ENCODE peak calls at places on chromosomes 2 and 18, in seven cellular contexts. N is fibroblast of lung, K is H1, U is PC-3, R is K562, V is GM23338, Y is MM.1S. W is an unnamed sample. For H3K36me3 and H4K20me1, the result is how much of the 10 kb centered on the place peaks cover.

GRCh38 chr2:173130521-173131467 is 55.1 kb downstream of the MAP3K20 start:
- DNase-seq in N (no peak), K (no peak), U (no peak), R (no peak), V (no peak), Y (no peak), W (no peak)

GRCh38 chr2:231716641-231717280 is 8.4 kb downstream of the PTMA start:
- DNase-seq in N (no peak), K (no peak), U (peak), R (no peak), V (no peak), Y (no peak), W (no peak)

GRCh38 chr2:212997526-212998020 is 153.8 kb downstream of the IKZF2 start:
- DNase-seq in N (no peak), K (no peak), U (no peak), R (no peak), V (peak), Y (no peak), W (peak)

GRCh38 chr2:128271891-128272585 is 46.6 kb downstream of the HS6ST1 start:
- DNase-seq in N (no peak), K (no peak), U (no peak), R (no peak), V (no peak), Y (no peak), W (no peak)

GRCh38 chr18:3950668-3951413 is 500.9 kb downstream of the TGIF1 start:
- DNase-seq in N (no peak), K (no peak), U (no peak), R (no peak), V (no peak), Y (no peak), W (no peak)

GRCh38 chr2:72722492-72723090 is 103.2 kb downstream of the EXOC6B start:
- DNase-seq in N (peak), K (no peak), U (no peak), R (no peak), V (no peak), Y (no peak), W (no peak)

GRCh38 chr18:13577091-13577697 is 149.2 kb downstream of the FAM210A start:
- DNase-seq in N (no peak), K (no peak), U (peak), R (no peak), V (no peak), Y (no peak), W (no peak)

GRCh38 chr2:109345091-109345490 is 216.1 kb downstream of the SH3RF3 start:
- DNase-seq in N (no peak), K (no peak), U (no peak), R (no peak), V (no peak), Y (no peak), W (no peak)

GRCh38 chr2:23711979-23712755 is 214.8 kb downstream of the ATAD2B start:
- DNase-seq in N (peak), K (no peak), U (no peak), R (no peak), V (peak), Y (no peak), W (peak)

GRCh38 chr2:71612581-71613520 is 159.5 kb downstream of the DYSF start:
- DNase-seq in N (no peak), K (no peak), U (no peak), R (no peak), V (no peak), Y (no peak), W (no peak)

GRCh38 chr18:36297419-36298112 is at the start of gene FHOD3:
- DNase-seq in N (peak), K (no peak), U (peak), R (peak), V (peak), Y (peak), W (peak)

GRCh38 chr2:134361648-134362047 is 107.8 kb downstream of the MGAT5 start:
- DNase-seq in N (no peak), K (no peak), U (peak), R (no peak), V (no peak), Y (no peak), W (no peak)

GRCh38 chr2:31207790-31208189 is 9.5 kb downstream of the CAPN14 start:
- DNase-seq in N (no peak), K (no peak), U (no peak), R (no peak), V (peak), Y (peak), W (peak)

GRCh38 chr18:72283148-72283925 is 260.8 kb downstream of the CBLN2 start:
- DNase-seq in N (no peak), K (no peak), U (no peak), R (no peak), V (no peak), Y (no peak), W (no peak)

GRCh38 chr2:36359006-36359580 is 3.5 kb downstream of the CRIM1 start:
- DNase-seq in N (peak), K (no peak), U (peak), R (no peak), V (no peak), Y (peak), W (no peak)

GRCh38 chr18:11982981-11983380 is 1.7 kb downstream of the IMPA2 start:
- DNase-seq in N (no peak), K (no peak), U (no peak), R (no peak), V (peak), Y (no peak), W (no peak)

GRCh38 chr18:62545098-62545497 is 22.3 kb downstream of the ZCCHC2 start:
- DNase-seq in N (no peak), K (no peak), U (no peak), R (no peak), V (no peak), Y (no peak), W (no peak)

GRCh38 chr2:47112665-47113435 is 42.3 kb downstream of the STPG4 start:
- DNase-seq in N (no peak), K (no peak), U (no peak), R (no peak), V (no peak), Y (no peak), W (no peak)

GRCh38 chr2:66440692-66441091 is 5.8 kb downstream of the MEIS1 start:
- DNase-seq in N (peak), K (no peak), U (no peak), R (no peak), V (peak), Y (no peak), W (peak)

GRCh38 chr18:5980721-5981120 is 85.4 kb upstream of the TMEM200C start:
- DNase-seq in N (no peak), K (no peak), U (no peak), R (no peak), V (no peak), Y (no peak), W (no peak)

GRCh38 chr2:57296795-57297517 is 749.6 kb upstream of the VRK2 start:
- DNase-seq in N (no peak), K (no peak), U (peak), R (no peak), V (no peak), Y (no peak), W (no peak)

GRCh38 chr18:32349728-32350395 is 120.8 kb downstream of the GAREM1 start:
- DNase-seq in N (peak), K (no peak), U (peak), R (no peak), V (no peak), Y (no peak), W (peak)

GRCh38 chr2:156892449-156893335 is 364.8 kb upstream of the GALNT5 start:
- DNase-seq in N (peak), K (no peak), U (peak), R (peak), V (peak), Y (peak), W (peak)

GRCh38 chr2:207475546-207475945 is 54.2 kb upstream of the CREB1 start:
- DNase-seq in N (no peak), K (no peak), U (peak), R (no peak), V (no peak), Y (no peak), W (no peak)

GRCh38 chr18:48819781-48820482 is 130.8 kb downstream of the SMAD7 start:
- DNase-seq in N (no peak), K (no peak), U (no peak), R (no peak), V (no peak), Y (no peak), W (no peak)

GRCh38 chr2:32564417-32565035 is 63.3 kb upstream of the TTC27 start:
- DNase-seq in N (no peak), K (no peak), U (no peak), R (no peak), V (peak), Y (no peak), W (no peak)

GRCh38 chr2:220533485-220533884 is 906.1 kb downstream of the SLC4A3 start:
- DNase-seq in N (peak), K (no peak), U (peak), R (no peak), V (peak), Y (peak), W (peak)

GRCh38 chr2:206229642-206230041 is 44.8 kb upstream of the ZDBF2 start:
- DNase-seq in N (no peak), K (no peak), U (no peak), R (no peak), V (no peak), Y (peak), W (no peak)

GRCh38 chr2:66305714-66306113 is 129.2 kb upstream of the MEIS1 start:
- DNase-seq in N (peak), K (no peak), U (no peak), R (no peak), V (no peak), Y (no peak), W (no peak)

GRCh38 chr2:74020717-74021406 is 36.2 kb downstream of the TET3 start:
- DNase-seq in N (no peak), K (no peak), U (no peak), R (no peak), V (no peak), Y (no peak), W (no peak)

GRCh38 chr2:2843969-2844548 is 513.0 kb upstream of the MYT1L start:
- DNase-seq in N (no peak), K (no peak), U (peak), R (peak), V (peak), Y (no peak), W (no peak)
- TF ChIP-seq CTCF in N (no peak), K (peak), U (peak), R (peak), V (peak), Y (peak), W (peak)

DNA sequence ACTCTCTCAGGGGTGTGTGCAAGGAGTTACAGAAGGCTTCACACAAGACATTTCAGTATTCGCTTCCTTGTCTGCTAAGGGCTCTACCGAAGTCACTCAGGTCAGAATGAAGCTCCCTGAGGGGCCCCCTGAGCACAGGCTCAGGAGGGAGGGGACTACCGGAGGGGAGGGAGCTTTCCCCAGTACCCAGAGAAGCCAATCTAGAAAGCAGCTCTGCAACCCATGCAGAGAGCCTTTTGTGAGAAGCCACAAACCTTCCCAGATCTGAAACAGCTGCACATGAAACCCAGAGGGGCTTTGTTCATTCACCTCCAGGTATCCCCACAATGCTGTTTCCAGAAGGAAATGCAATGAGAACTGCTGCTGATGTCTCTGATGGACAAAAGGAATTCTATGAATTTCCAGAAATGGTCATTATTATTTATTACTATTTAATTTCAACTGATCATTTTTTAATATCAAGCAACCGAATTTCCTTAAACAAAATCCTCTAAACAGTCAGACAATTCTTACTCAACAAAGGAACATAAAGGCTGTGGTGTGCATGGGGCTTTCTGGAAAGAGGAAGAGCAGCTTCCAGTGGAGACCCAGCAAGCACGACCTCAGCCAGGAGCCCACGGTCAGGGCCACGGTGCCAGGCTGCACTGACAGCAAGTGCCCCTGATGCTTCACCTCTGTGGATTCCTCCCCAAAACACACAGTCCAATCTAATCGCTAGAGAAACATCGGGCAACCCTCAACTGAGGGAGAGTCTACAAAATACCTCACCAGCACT is 42.0 kb downstream of the NDUFA10 start:
- DNase-seq in N (no peak), K (no peak), U (no peak), R (no peak), V (no peak), Y (no peak), W (no peak)
- H3K36me3 ChIP-seq in N (under half), K (under half), U (half or more), R (half or more), V (under half), Y (under half), W (under half)

GRCh38 chr2:44926957-44927356 is 14.5 kb upstream of the SIX3 start:
- DNase-seq in N (no peak), K (no peak), U (no peak), R (no peak), V (peak), Y (no peak), W (peak)
- H4K20me1 ChIP-seq in N (under half), K (under half), U (under half), R (under half), V (under half), Y (under half), W (half or more)

GRCh38 chr2:4763009-4763408 is 929.2 kb upstream of the SOX11 start:
- DNase-seq in N (peak), K (no peak), U (peak), R (no peak), V (peak), Y (no peak), W (peak)
- TF ChIP-seq CTCF in N (peak), K (peak), U (peak), R (no peak), V (peak), Y (peak), W (peak)

DNA sequence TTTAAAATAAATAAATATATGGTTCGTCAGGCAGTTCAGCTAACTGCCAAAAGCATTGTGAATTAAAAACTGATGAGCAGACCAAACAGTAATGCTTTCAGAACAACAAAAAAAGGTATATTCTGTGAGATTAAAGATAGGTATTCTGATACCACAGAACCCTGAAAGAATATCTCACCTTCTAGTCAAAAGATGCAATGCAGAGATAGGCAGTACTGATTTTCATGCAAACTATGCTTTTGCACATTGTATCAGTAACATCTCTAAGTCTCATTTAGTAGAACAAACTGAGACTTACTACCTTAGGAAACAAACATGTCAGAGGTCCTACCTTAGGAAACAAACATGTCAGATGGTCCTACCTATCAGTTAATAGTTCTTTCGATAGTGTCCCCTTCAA is 32.4 kb downstream of the CUL3 start:
- DNase-seq in N (no peak), K (no peak), U (no peak), R (no peak), V (no peak), Y (no peak), W (no peak)
- H3K36me3 ChIP-seq in N (under half), K (under half), U (under half), R (under half), V (under half), Y (under half), W (under half)

DNA sequence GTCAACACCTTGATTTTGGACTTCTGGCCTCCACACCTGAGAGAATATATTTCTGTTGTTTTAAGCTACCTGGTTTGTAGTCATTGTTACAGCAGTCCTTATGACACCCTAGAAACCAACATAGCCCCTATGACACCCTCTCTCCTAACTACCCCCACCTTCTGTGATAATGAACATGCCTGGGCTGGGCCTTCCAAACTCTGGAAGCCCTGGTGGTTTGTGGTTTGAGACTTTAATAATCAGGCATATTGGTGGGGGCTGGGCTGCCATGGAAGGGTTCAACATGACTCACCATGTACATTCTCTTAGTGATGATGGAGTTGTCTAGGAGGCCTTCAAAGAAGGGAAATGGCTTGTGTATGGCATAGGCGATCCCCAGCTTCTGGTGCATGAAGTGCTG is 3.3 kb downstream of the SP110 start:
- DNase-seq in N (no peak), K (no peak), U (no peak), R (no peak), V (no peak), Y (no peak), W (no peak)
- H4K20me1 ChIP-seq in N (under half), K (under half), U (under half), R (under half), V (under half), Y (under half), W (under half)